ENCODE peak calls at places on chromosomes 12 and 14, in five cellular contexts. T is activated T-helper 1 cell treated with anti-CD3 and anti-CD28 coated beads, Interleukin-12 subunit alpha, Interleukin-12 subunit beta, Interleukin-2, Interleukin-4 antibody, amounts not matched to agents 30 ng/mL and 10 ng/mL and 1 ng/mL, durations not matched to agents 14 hours and 24 hours and 36 hours; H is NCI-H2029 treated with DMSO at 0.1 percent for 48 hours; B is GM20000; V is AG04450. E is an unnamed sample.
A peak's percentile ranks its signal among the peaks of the same experiment; 100 is the strongest.

GRCh38 chr12:49201595-49202295 is 12.9 kb upstream of the TUBA1A start:
- DNase-seq in B (no peak), H (peak; percentile 90), V (no peak), T (no peak), E (peak; percentile 71)

GRCh38 chr14:33282181-33282580 is 343.5 kb downstream of the NPAS3 start:
- DNase-seq in T (no peak), H (no peak), B (no peak), V (no peak), E (no peak)

GRCh38 chr14:49589387-49589786 is 3.2 kb upstream of the RPS29 start:
- DNase-seq in V (no peak), H (no peak), B (no peak), T (no peak), E (no peak)

GRCh38 chr14:68951051-68951797 is 27.9 kb downstream of the ACTN1 start:
- DNase-seq in B (no peak), T (no peak), H (no peak), V (peak; percentile 81), E (no peak)

GRCh38 chr14:99971929-99972747 is 93.1 kb upstream of the EVL start:
- DNase-seq in H (no peak), V (no peak), B (peak; percentile 53), T (peak; percentile 5), E (no peak)

GRCh38 chr14:76812093-76812421 is 625 bp downstream of the ANGEL1 start:
- DNase-seq in B (no peak), T (no peak), V (no peak), H (no peak), E (no peak)

GRCh38 chr12:89390802-89391673 is 38.7 kb upstream of the DUSP6 start:
- DNase-seq in H (no peak), T (no peak), V (no peak), B (no peak), E (no peak)

GRCh38 chr12:65882504-65882903 is 58.2 kb downstream of the HMGA2 start:
- DNase-seq in H (no peak), B (no peak), V (no peak), T (no peak), E (no peak)

GRCh38 chr12:74515849-74516248 is 21.8 kb upstream of the ATXN7L3B start:
- DNase-seq in B (no peak), H (no peak), T (no peak), V (no peak), E (no peak)

GRCh38 chr14:96146131-96146771 is 58.4 kb upstream of the BDKRB2 start:
- DNase-seq in B (no peak), H (no peak), T (no peak), V (no peak), E (no peak)

GRCh38 chr14:85811340-85811739 is 281.4 kb downstream of the FLRT2 start:
- DNase-seq in T (no peak), V (no peak), H (no peak), B (no peak), E (no peak)

GRCh38 chr12:109018276-109018675 is 2.6 kb downstream of the SVOP start:
- DNase-seq in H (no peak), B (no peak), V (no peak), T (no peak), E (no peak)

GRCh38 chr12:74509886-74510285 is 27.7 kb upstream of the ATXN7L3B start:
- DNase-seq in H (no peak), V (no peak), T (no peak), B (no peak), E (no peak)

GRCh38 chr14:103073367-103073875 is 10.6 kb upstream of the LBHD2 start:
- DNase-seq in T (no peak), B (no peak), V (no peak), H (no peak), E (no peak)

GRCh38 chr14:78152246-78153068 is 17.7 kb upstream of the NRXN3 start:
- DNase-seq in H (no peak), T (no peak), V (no peak), B (no peak), E (no peak)

GRCh38 chr14:32559048-32559447 is 229.9 kb downstream of the AKAP6 start:
- DNase-seq in V (no peak), T (no peak), H (no peak), B (no peak), E (no peak)

GRCh38 chr14:54444701-54445100 is 3.5 kb upstream of the CNIH1 start:
- DNase-seq in B (no peak), H (no peak), V (no peak), T (no peak), E (no peak)

GRCh38 chr14:38958589-38958988 is 144.4 kb downstream of the SEC23A start:
- DNase-seq in T (no peak), H (no peak), B (no peak), V (no peak), E (no peak)

GRCh38 chr14:48748151-48748550 is 838.0 kb downstream of the RPS29 start:
- DNase-seq in H (no peak), V (no peak), B (no peak), T (no peak), E (no peak)

GRCh38 chr12:48569946-48570345 is at the start of gene LALBA:
- DNase-seq in T (no peak), H (no peak), V (no peak), B (no peak), E (no peak)

GRCh38 chr12:27779837-27780611 is at the start of the genes KLHL42 and MANSC4:
- DNase-seq in B (peak; percentile 90), V (no peak), H (no peak), T (peak; percentile 62), E (no peak)

GRCh38 chr12:123289911-123290310 is 18.3 kb upstream of the CDK2AP1 start:
- DNase-seq in T (no peak), V (no peak), B (no peak), H (no peak), E (no peak)

GRCh38 chr14:37253905-37254304 is 56.2 kb downstream of the MIPOL1 start:
- DNase-seq in V (peak; percentile 16), B (no peak), H (peak; percentile 58), T (no peak), E (peak; percentile 41)

GRCh38 chr12:52277486-52278245 is 3.2 kb downstream of the KRT86 start:
- DNase-seq in T (no peak), B (no peak), V (no peak), H (no peak), E (no peak)

GRCh38 chr12:100031821-100032220 is 47.1 kb upstream of the ANKS1B start:
- DNase-seq in H (no peak), V (no peak), T (no peak), B (no peak), E (no peak)

GRCh38 chr12:28776913-28777312 is 372.2 kb upstream of the FAR2 start:
- DNase-seq in T (no peak), B (no peak), V (no peak), H (no peak), E (no peak)

GRCh38 chr14:91288876-91289275 is 44.4 kb upstream of the GPR68 start:
- DNase-seq in T (no peak), H (no peak), B (no peak), V (no peak), E (no peak)

GRCh38 chr12:88854260-88854659 is 274.0 kb upstream of the KITLG start:
- DNase-seq in H (no peak), B (no peak), T (no peak), V (peak; percentile 48), E (no peak)

GRCh38 chr12:10361622-10362021 is 28.2 kb downstream of the KLRK1 start:
- DNase-seq in T (no peak), B (no peak), H (peak; percentile 89), V (peak; percentile 27), E (no peak)

GRCh38 chr12:89163918-89164317 is 188.4 kb downstream of the DUSP6 start:
- DNase-seq in V (no peak), B (no peak), H (no peak), T (no peak), E (peak; percentile 63)

GRCh38 chr12:123064885-123065619 is 84.6 kb downstream of the ARL6IP4 start:
- DNase-seq in V (no peak), T (no peak), H (no peak), B (no peak), E (no peak)

GRCh38 chr14:93705513-93706156 is 82.7 kb downstream of the PRIMA1 start:
- DNase-seq in V (no peak), H (no peak), T (no peak), B (no peak), E (no peak)

GRCh38 chr12:114990396-114990795 is 306.4 kb upstream of the TBX3 start:
- DNase-seq in T (no peak), H (no peak), B (no peak), V (no peak), E (no peak)

GRCh38 chr14:97266653-97267052 is 469.5 kb downstream of the VRK1 start:
- DNase-seq in H (no peak), V (no peak), B (no peak), T (no peak), E (no peak)

GRCh38 chr12:66548338-66549049 is 130.4 kb downstream of the GRIP1 start:
- DNase-seq in V (no peak), T (no peak), H (no peak), B (peak; percentile 13), E (no peak)

GRCh38 chr12:64681200-64682052 is 71.1 kb downstream of the RASSF3 start:
- DNase-seq in B (no peak), H (no peak), V (no peak), T (no peak), E (no peak)

GRCh38 chr12:57755194-57755453 is 221 bp downstream of the MARCHF9 start:
- DNase-seq in V (no peak), T (no peak), B (no peak), H (no peak), E (no peak)

GRCh38 chr12:47165934-47166333 is 86.2 kb upstream of the AMIGO2 start:
- DNase-seq in V (no peak), H (no peak), B (no peak), T (no peak), E (no peak)